ENCODE peak calls at places on chromosome 1, in five cellular contexts. One of them, this sample, is unnamed.

GRCh38 chr1:9435101-9435636 is 104.1 kb upstream of the SLC25A33 start:
- DNase-seq in NCI-H1092 treated with DMSO at 0.1 percent for 48 hours: no peak
- DNase-seq in SK-N-DZ: no peak
- DNase-seq in stomach: peak; percentile 36
- DNase-seq in amniotic stem cell: no peak
- DNase-seq in this sample: no peak

GRCh38 chr1:186792870-186793581 is 35.7 kb upstream of the PLA2G4A start:
- DNase-seq in NCI-H1092 treated with DMSO at 0.1 percent for 48 hours: no peak
- DNase-seq in SK-N-DZ: no peak
- DNase-seq in stomach: no peak
- DNase-seq in amniotic stem cell: no peak
- DNase-seq in this sample: no peak

GRCh38 chr1:183674339-183674738 is 21.2 kb upstream of the APOBEC4 start:
- DNase-seq in NCI-H1092 treated with DMSO at 0.1 percent for 48 hours: no peak
- DNase-seq in SK-N-DZ: no peak
- DNase-seq in stomach: no peak
- DNase-seq in amniotic stem cell: no peak
- DNase-seq in this sample: no peak

GRCh38 chr1:1072849-1073742 is 1.0 kb downstream of the RNF223 start:
- DNase-seq in NCI-H1092 treated with DMSO at 0.1 percent for 48 hours: no peak
- DNase-seq in SK-N-DZ: no peak
- DNase-seq in stomach: no peak
- DNase-seq in amniotic stem cell: no peak
- DNase-seq in this sample: no peak

GRCh38 chr1:20180221-20181207 is 5.4 kb upstream of the UBXN10 start:
- DNase-seq in NCI-H1092 treated with DMSO at 0.1 percent for 48 hours: no peak
- DNase-seq in SK-N-DZ: no peak
- DNase-seq in stomach: no peak
- DNase-seq in amniotic stem cell: no peak
- DNase-seq in this sample: no peak

GRCh38 chr1:5497471-5497870 is 494.8 kb downstream of the NPHP4 start:
- DNase-seq in NCI-H1092 treated with DMSO at 0.1 percent for 48 hours: no peak
- DNase-seq in SK-N-DZ: no peak
- DNase-seq in stomach: no peak
- DNase-seq in amniotic stem cell: no peak
- DNase-seq in this sample: no peak

GRCh38 chr1:118928739-118929554 is 59.2 kb downstream of the TBX15 start:
- DNase-seq in NCI-H1092 treated with DMSO at 0.1 percent for 48 hours: no peak
- DNase-seq in SK-N-DZ: no peak
- DNase-seq in stomach: no peak
- DNase-seq in amniotic stem cell: no peak
- DNase-seq in this sample: no peak

GRCh38 chr1:25813071-25813733 is 6.6 kb upstream of the MTFR1L start:
- DNase-seq in NCI-H1092 treated with DMSO at 0.1 percent for 48 hours: no peak
- DNase-seq in SK-N-DZ: no peak
- DNase-seq in stomach: no peak
- DNase-seq in amniotic stem cell: no peak
- DNase-seq in this sample: no peak

GRCh38 chr1:82386365-82387069 is 585.8 kb downstream of the ADGRL2 start:
- DNase-seq in NCI-H1092 treated with DMSO at 0.1 percent for 48 hours: peak; percentile 35
- DNase-seq in SK-N-DZ: peak; percentile 5
- DNase-seq in stomach: no peak
- DNase-seq in amniotic stem cell: no peak
- DNase-seq in this sample: no peak